ENCODE peak calls at places on chromosome 14, in five cellular contexts. T is EL, A is adipocyte, P is HEK293T, U is Right ventricle myocardium superior. J is an unnamed sample.

GRCh38 chr14:61891251-61891650 is 129.0 kb downstream of the SNAPC1 start:
- DNase-seq in A (peak), P (no peak), U (no peak), T (peak), J (peak)

GRCh38 chr14:68649461-68650189 is 143.2 kb downstream of the ZFP36L1 start:
- DNase-seq in U (no peak), P (no peak), T (no peak), A (no peak), J (peak)

GRCh38 chr14:62308316-62308715 is 546.1 kb downstream of the SNAPC1 start:
- DNase-seq in A (no peak), T (no peak), U (no peak), P (no peak), J (no peak)

GRCh38 chr14:92951912-92952471 is 29.0 kb downstream of the CHGA start:
- DNase-seq in A (peak), U (peak), P (peak), T (peak), J (peak)

GRCh38 chr14:67071506-67071905 is 117.7 kb upstream of the GARIN2 start:
- DNase-seq in T (no peak), A (no peak), P (no peak), U (no peak), J (no peak)

GRCh38 chr14:104968541-104969401 is 9.4 kb downstream of the AHNAK2 start:
- DNase-seq in A (no peak), P (no peak), U (peak), T (peak), J (no peak)

GRCh38 chr14:95652690-95653089 is 33.5 kb upstream of the TCL1B start:
- DNase-seq in T (no peak), U (no peak), A (no peak), P (no peak), J (no peak)

GRCh38 chr14:63632932-63633514 is 8.6 kb downstream of the WDR89 start:
- DNase-seq in A (peak), U (no peak), P (peak), T (peak), J (peak)

GRCh38 chr14:99821519-99822165 is 28.4 kb downstream of the EML1 start:
- DNase-seq in T (peak), U (no peak), P (peak), A (peak), J (peak)

GRCh38 chr14:64704743-64705405 is 650 bp downstream of the PLEKHG3 start:
- DNase-seq in U (peak), T (peak), A (peak), P (peak), J (peak)

GRCh38 chr14:64089920-64090319 is 204.3 kb downstream of the ESR2 start:
- DNase-seq in T (no peak), P (no peak), A (peak), U (no peak), J (peak)

GRCh38 chr14:106586098-106586704 is 1059.8 kb downstream of the TMEM121 start:
- DNase-seq in P (peak), T (no peak), A (no peak), U (no peak), J (no peak)